ENCODE peak calls at places on chromosomes 4 and X, in nine cellular contexts. T is MCF 10A, V is PC-9, E is epithelial cell of esophagus, U is Caco-2, K is cardiac fibroblast, Q is AG04450, H is Panc1, O is neural crest cell. M is an unnamed sample.

GRCh38 chr4:129344058-129344457 is 248.1 kb downstream of the C4orf33 start:
- DNase-seq in T (peak), V (no peak), E (peak), U (no peak), K (peak), Q (no peak), H (peak), O (peak), M (peak)

GRCh38 chr4:20395160-20395773 is 143.6 kb downstream of the SLIT2 start:
- DNase-seq in T (peak), V (no peak), E (peak), U (peak), K (peak), Q (no peak), H (no peak), O (peak), M (peak)

GRCh38 chr4:87088188-87088587 is 132.2 kb downstream of the KLHL8 start:
- DNase-seq in T (no peak), V (no peak), E (no peak), U (no peak), K (no peak), Q (no peak), H (no peak), O (no peak), M (no peak)

GRCh38 chr4:84051728-84052127 is 447.4 kb downstream of the NKX6-1 start:
- DNase-seq in T (no peak), V (no peak), E (no peak), U (no peak), K (no peak), Q (no peak), H (no peak), O (no peak), M (no peak)

GRCh38 chrX:32408389-32408788 is 803.0 kb downstream of the DMD start:
- DNase-seq in T (peak), V (no peak), E (peak), U (no peak), K (peak), Q (no peak), H (no peak), O (no peak), M (peak)

GRCh38 chr4:152352645-152353116 is 183.2 kb downstream of the FBXW7 start:
- DNase-seq in T (peak), V (no peak), E (peak), U (peak), K (peak), Q (peak), H (no peak), O (peak), M (peak)

GRCh38 chr4:78379040-78379439 is 172.5 kb upstream of the ANXA3 start:
- DNase-seq in T (no peak), V (no peak), E (peak), U (no peak), K (no peak), Q (no peak), H (no peak), O (no peak), M (no peak)

GRCh38 chrX:51182545-51182944 is 150.1 kb upstream of the NUDT10 start:
- DNase-seq in T (no peak), V (no peak), E (no peak), U (no peak), K (no peak), Q (no peak), H (no peak), O (no peak), M (no peak)

GRCh38 chrX:23012162-23012561 is 12.4 kb downstream of the DDX53 start:
- DNase-seq in T (no peak), V (no peak), E (no peak), U (no peak), K (no peak), Q (no peak), H (no peak), O (no peak), M (no peak)

GRCh38 chrX:23012636-23013035 is 12.9 kb downstream of the DDX53 start:
- DNase-seq in T (no peak), V (no peak), E (no peak), U (no peak), K (no peak), Q (no peak), H (no peak), O (no peak), M (no peak)

GRCh38 chrX:23003121-23003520 is 3.4 kb downstream of the DDX53 start:
- DNase-seq in T (no peak), V (no peak), E (peak), U (no peak), K (peak), Q (no peak), H (no peak), O (no peak), M (no peak)

DNA sequence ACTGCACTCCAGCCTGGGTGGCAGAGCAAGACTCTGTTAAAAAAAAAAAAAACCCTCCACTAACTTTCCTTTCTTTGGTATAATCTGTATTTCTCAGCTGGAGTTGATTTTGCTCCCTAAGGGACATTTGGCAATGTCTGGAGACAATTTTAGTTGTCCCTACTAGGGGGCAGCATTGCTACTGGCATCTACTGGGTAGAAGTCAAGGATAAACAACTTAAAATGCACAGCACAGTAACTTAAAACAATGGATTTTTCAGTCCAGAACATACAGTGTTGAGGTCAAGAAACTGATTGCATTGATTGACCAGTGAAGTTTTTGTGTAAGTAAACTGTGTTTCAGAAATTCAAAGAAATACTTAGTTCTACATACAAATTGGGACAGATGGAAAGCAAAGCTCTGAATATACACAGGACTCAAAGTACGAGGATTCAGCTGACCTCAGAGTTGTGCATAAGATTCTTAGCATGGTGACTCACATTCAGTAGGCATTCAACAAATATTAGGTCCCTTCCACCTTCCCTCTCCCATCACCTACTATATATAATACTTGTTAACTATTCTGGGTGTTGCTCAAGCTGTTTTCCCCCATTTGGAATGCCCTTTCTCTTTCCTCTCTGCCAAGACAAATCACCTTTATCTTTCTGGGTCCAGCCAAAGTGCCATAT is 8.8 kb downstream of the DDX53 start:
- DNase-seq in T (peak), V (no peak), E (peak), U (no peak), K (peak), Q (no peak), H (peak), O (no peak), M (no peak)
- TF ChIP-seq CTCF in T (peak), V (peak), E (peak), U (no peak), K (peak), Q (peak), H (peak), O (peak), M (no peak)

GRCh38 chrX:57929373-57929772 is 19.1 kb upstream of the ZXDA start:
- DNase-seq in T (peak), V (no peak), E (peak), U (no peak), K (peak), Q (no peak), H (no peak), O (no peak), M (peak)
- TF ChIP-seq CTCF in T (peak), V (peak), E (peak), U (peak), K (peak), Q (peak), H (peak), O (no peak), M (peak)

DNA sequence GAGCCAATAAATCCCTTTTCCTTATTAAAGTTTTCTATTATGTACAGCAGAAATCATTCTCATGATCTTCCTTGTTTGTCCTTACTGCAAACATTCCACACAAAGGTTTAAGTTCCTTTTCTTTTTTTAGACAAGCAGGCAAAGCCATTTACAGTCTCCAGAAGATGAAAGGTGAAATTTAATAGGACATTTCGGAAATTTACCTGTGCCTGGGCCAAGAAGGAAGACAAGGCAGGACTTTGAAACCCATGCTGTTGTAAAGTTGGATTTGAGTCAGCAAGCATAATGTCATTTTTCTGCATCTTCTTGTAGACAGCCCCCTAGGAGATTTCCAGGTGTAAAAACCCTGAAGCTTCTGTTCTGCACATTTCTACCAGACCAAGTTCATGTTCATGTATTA is 188.1 kb downstream of the PAPSS1 start:
- DNase-seq in T (no peak), V (no peak), E (no peak), U (no peak), K (no peak), Q (no peak), H (no peak), O (no peak), M (no peak)
- TF ChIP-seq CTCF in T (no peak), V (no peak), E (no peak), U (no peak), K (no peak), Q (no peak), H (no peak), O (no peak), M (no peak)

GRCh38 chrX:136166221-136166855 is 19.0 kb downstream of the FHL1 start:
- DNase-seq in T (peak), V (peak), E (peak), U (no peak), K (peak), Q (no peak), H (no peak), O (no peak), M (no peak)

GRCh38 chrX:136171420-136171819 is 24.1 kb downstream of the FHL1 start:
- DNase-seq in T (no peak), V (no peak), E (no peak), U (no peak), K (no peak), Q (no peak), H (no peak), O (no peak), M (no peak)

GRCh38 chrX:136168929-136169735 is 21.8 kb downstream of the FHL1 start:
- DNase-seq in T (peak), V (peak), E (peak), U (no peak), K (peak), Q (peak), H (no peak), O (peak), M (no peak)

DNA sequence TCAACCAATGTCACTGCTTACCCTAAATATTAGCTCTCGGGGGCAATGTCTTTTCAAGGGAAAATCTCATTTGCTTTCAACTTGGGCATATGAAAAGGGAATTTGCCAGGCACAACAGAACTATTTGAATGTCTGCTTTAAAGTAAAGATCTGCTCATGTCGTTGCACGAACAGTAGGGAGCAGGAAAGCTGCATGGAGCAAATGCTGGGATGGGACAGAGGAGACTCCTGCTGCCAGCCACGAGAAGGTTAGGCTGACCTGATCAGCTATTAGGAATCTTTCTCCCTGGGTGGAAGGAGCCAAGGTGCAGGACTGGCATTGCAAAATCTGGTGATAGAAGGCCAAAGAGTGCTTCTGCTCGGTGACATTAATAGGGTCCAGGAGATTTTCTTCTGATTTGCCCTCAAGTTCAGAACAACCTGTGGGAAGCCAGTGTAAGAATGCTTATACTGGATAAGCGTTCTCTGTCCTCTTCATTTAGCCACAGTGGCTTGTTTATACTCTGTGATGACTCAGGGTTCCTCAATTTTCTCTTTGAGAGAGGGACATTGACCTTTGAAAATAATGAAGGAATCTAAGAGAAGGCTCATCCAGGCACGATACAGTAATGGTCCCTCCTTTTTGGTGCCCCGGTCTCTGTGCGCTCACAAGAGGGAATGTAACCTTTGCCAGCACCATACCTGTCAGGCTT is 22.9 kb downstream of the FHL1 start:
- DNase-seq in T (no peak), V (peak), E (no peak), U (no peak), K (peak), Q (no peak), H (no peak), O (no peak), M (no peak)
- TF ChIP-seq CTCF in T (no peak), V (no peak), E (no peak), U (no peak), K (peak), Q (peak), H (peak), O (no peak), M (no peak)

GRCh38 chrX:87663421-87663820 is 145.8 kb downstream of the KLHL4 start:
- DNase-seq in T (no peak), V (no peak), E (peak), U (no peak), K (peak), Q (no peak), H (no peak), O (no peak), M (no peak)

GRCh38 chrX:87661761-87662160 is 144.2 kb downstream of the KLHL4 start:
- DNase-seq in T (no peak), V (no peak), E (no peak), U (no peak), K (peak), Q (no peak), H (no peak), O (no peak), M (no peak)

GRCh38 chrX:87664381-87664780 is 146.8 kb downstream of the KLHL4 start:
- DNase-seq in T (peak), V (no peak), E (peak), U (no peak), K (peak), Q (no peak), H (peak), O (no peak), M (no peak)
- TF ChIP-seq CTCF in T (peak), V (peak), E (peak), U (no peak), K (no peak), Q (peak), H (peak), O (peak), M (no peak)

DNA sequence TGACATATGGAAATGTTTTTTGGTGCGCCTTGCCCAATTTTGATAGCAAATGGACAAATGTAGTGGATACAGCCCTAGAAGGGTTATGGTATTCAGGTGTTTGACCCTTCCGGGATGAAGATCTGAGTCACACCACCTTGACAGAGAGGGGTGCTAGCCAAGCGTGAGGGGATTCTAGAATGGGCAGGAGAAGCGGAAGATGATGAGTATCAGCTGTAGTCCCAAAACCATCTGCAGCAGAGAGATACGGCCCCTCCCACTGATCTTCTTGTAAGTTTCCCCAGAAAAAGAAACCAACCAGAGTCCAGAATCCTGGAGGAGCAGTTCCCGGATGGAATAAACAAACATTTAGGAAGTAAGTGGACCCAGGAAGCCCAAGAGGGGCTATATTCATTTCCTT is 18.1 kb downstream of the DCHS2 start:
- DNase-seq in T (no peak), V (no peak), E (no peak), U (no peak), K (no peak), Q (no peak), H (no peak), O (no peak), M (no peak)
- TF ChIP-seq CTCF in T (no peak), V (no peak), E (no peak), U (no peak), K (no peak), Q (no peak), H (no peak), O (no peak), M (no peak)

M was measured in GM20000.